ENCODE peak calls at places on chromosomes 7 and 10, in six cellular contexts. One of them, this sample, is unnamed. For H3K27me3, the result is how much of the 10 kb centered on the place peaks cover.

GRCh38 chr7:1210979-1211608 is 21.6 kb upstream of the UNCX start:
- DNase-seq in foreskin keratinocyte: no peak
- DNase-seq in sigmoid colon: no peak
- DNase-seq in fibroblast of lung: no peak
- DNase-seq in PC-3: no peak
- DNase-seq in body of pancreas: no peak
- DNase-seq in this sample: no peak

GRCh38 chr7:94584113-94584512 is 71.8 kb downstream of the SGCE start:
- DNase-seq in foreskin keratinocyte: no peak
- DNase-seq in sigmoid colon: no peak
- DNase-seq in fibroblast of lung: peak
- DNase-seq in PC-3: peak
- DNase-seq in body of pancreas: peak
- DNase-seq in this sample: no peak

GRCh38 chr10:78372806-78373205 is 339.1 kb downstream of the RPS24 start:
- DNase-seq in foreskin keratinocyte: no peak
- DNase-seq in sigmoid colon: no peak
- DNase-seq in fibroblast of lung: no peak
- DNase-seq in PC-3: no peak
- DNase-seq in body of pancreas: no peak
- DNase-seq in this sample: no peak

GRCh38 chr7:155407799-155408198 is 50.1 kb upstream of the EN2 start:
- DNase-seq in foreskin keratinocyte: no peak
- DNase-seq in sigmoid colon: no peak
- DNase-seq in fibroblast of lung: no peak
- DNase-seq in PC-3: no peak
- DNase-seq in body of pancreas: no peak
- DNase-seq in this sample: no peak

GRCh38 chr10:79386637-79387465 is 39.6 kb downstream of the PPIF start:
- DNase-seq in foreskin keratinocyte: no peak
- DNase-seq in sigmoid colon: peak
- DNase-seq in fibroblast of lung: no peak
- DNase-seq in PC-3: no peak
- DNase-seq in body of pancreas: peak
- DNase-seq in this sample: no peak

GRCh38 chr7:988426-988911 is 5.5 kb downstream of the CYP2W1 start:
- DNase-seq in foreskin keratinocyte: no peak
- DNase-seq in sigmoid colon: no peak
- DNase-seq in fibroblast of lung: peak
- DNase-seq in PC-3: no peak
- DNase-seq in body of pancreas: peak
- DNase-seq in this sample: peak

GRCh38 chr10:86768431-86768830 is 12.0 kb downstream of the BMPR1A start:
- DNase-seq in foreskin keratinocyte: no peak
- DNase-seq in sigmoid colon: no peak
- DNase-seq in fibroblast of lung: no peak
- DNase-seq in PC-3: no peak
- DNase-seq in body of pancreas: no peak
- DNase-seq in this sample: no peak

GRCh38 chr10:18606051-18606730 is 45.2 kb downstream of the NSUN6 start:
- DNase-seq in foreskin keratinocyte: no peak
- DNase-seq in sigmoid colon: no peak
- DNase-seq in fibroblast of lung: peak
- DNase-seq in PC-3: no peak
- DNase-seq in body of pancreas: no peak
- DNase-seq in this sample: no peak

GRCh38 chr7:43076189-43076605 is 36.2 kb upstream of the HECW1 start:
- DNase-seq in foreskin keratinocyte: no peak
- DNase-seq in sigmoid colon: no peak
- DNase-seq in fibroblast of lung: peak
- DNase-seq in PC-3: no peak
- DNase-seq in body of pancreas: no peak
- DNase-seq in this sample: no peak

GRCh38 chr7:84100866-84101265 is 93.7 kb downstream of the SEMA3A start:
- DNase-seq in foreskin keratinocyte: peak
- DNase-seq in sigmoid colon: no peak
- DNase-seq in fibroblast of lung: peak
- DNase-seq in PC-3: peak
- DNase-seq in body of pancreas: no peak
- DNase-seq in this sample: no peak

GRCh38 chr7:103985565-103986126 is 3.8 kb downstream of the RELN start:
- DNase-seq in foreskin keratinocyte: no peak
- DNase-seq in sigmoid colon: no peak
- DNase-seq in fibroblast of lung: no peak
- DNase-seq in PC-3: no peak
- DNase-seq in body of pancreas: no peak
- DNase-seq in this sample: no peak

GRCh38 chr7:19552576-19552975 is 156.3 kb downstream of the POLR1F start:
- DNase-seq in foreskin keratinocyte: no peak
- DNase-seq in sigmoid colon: no peak
- DNase-seq in fibroblast of lung: peak
- DNase-seq in PC-3: no peak
- DNase-seq in body of pancreas: no peak
- DNase-seq in this sample: no peak

GRCh38 chr10:59027975-59028640 is 148.3 kb upstream of the PHYHIPL start:
- DNase-seq in foreskin keratinocyte: peak
- DNase-seq in sigmoid colon: no peak
- DNase-seq in fibroblast of lung: peak
- DNase-seq in PC-3: no peak
- DNase-seq in body of pancreas: no peak
- DNase-seq in this sample: no peak

GRCh38 chr7:122143376-122143750 is 686 bp downstream of the AASS start:
- DNase-seq in foreskin keratinocyte: no peak
- DNase-seq in sigmoid colon: peak
- DNase-seq in fibroblast of lung: peak
- DNase-seq in PC-3: no peak
- DNase-seq in body of pancreas: peak
- DNase-seq in this sample: no peak

GRCh38 chr7:93574269-93574645 is 267 bp downstream of the CALCR start:
- DNase-seq in foreskin keratinocyte: no peak
- DNase-seq in sigmoid colon: no peak
- DNase-seq in fibroblast of lung: no peak
- DNase-seq in PC-3: no peak
- DNase-seq in body of pancreas: no peak
- DNase-seq in this sample: no peak

GRCh38 chr7:93575555-93576397 is 1.3 kb upstream of the CALCR start:
- DNase-seq in foreskin keratinocyte: no peak
- DNase-seq in sigmoid colon: no peak
- DNase-seq in fibroblast of lung: no peak
- DNase-seq in PC-3: no peak
- DNase-seq in body of pancreas: no peak
- DNase-seq in this sample: no peak

GRCh38 chr7:93569189-93569588 is 5.3 kb downstream of the CALCR start:
- DNase-seq in foreskin keratinocyte: no peak
- DNase-seq in sigmoid colon: no peak
- DNase-seq in fibroblast of lung: no peak
- DNase-seq in PC-3: no peak
- DNase-seq in body of pancreas: no peak
- DNase-seq in this sample: no peak

GRCh38 chr7:93578762-93579161 is 4.2 kb upstream of the CALCR start:
- DNase-seq in foreskin keratinocyte: no peak
- DNase-seq in sigmoid colon: no peak
- DNase-seq in fibroblast of lung: no peak
- DNase-seq in PC-3: no peak
- DNase-seq in body of pancreas: no peak
- DNase-seq in this sample: no peak

DNA sequence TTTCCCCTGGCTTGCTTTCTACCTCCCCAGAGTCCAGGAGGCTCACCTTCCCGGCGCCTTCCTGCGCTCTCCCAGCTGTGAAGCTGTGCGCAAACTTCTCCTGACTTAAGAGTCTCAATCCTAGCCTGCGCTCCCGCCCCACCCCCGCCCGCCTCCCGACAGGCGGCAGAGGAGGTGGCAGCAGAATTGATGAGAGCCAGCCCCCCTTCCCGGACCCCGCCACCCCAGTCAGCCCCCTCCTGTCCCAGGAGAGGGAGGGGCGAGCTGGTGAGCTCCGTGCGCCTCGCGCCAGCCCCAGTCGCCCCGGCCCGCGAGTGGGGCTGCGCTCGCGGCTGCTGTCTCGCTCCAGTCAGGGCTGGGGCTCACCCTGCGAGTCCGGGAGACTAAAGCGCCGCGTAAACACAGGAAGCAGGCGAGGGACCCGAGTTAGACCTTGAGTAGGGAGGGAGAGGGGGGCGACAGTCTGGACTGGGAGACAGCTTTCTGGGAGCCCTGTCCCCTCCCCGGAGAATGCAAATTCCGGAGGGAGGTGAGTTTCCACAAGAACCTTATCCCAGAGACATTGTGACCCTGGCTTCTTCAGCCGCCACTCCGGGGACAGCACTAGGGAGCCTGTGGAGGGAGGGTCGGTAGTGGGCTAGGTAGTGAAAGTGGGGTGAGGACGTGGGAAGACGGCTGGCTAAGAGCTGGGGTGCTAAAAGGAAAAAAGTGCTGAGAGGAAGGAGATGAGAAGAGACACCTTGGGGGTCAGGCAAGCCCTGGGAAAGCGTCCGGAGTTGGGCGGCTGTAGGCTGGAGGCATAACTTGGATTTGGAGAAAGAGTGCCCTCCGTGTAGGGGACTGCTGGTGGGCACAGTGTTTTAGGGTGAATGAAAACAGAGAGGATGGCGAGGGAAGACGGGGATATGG is at the start of gene CALCR:
- DNase-seq in foreskin keratinocyte: no peak
- DNase-seq in sigmoid colon: no peak
- DNase-seq in fibroblast of lung: peak
- DNase-seq in PC-3: no peak
- DNase-seq in body of pancreas: no peak
- DNase-seq in this sample: no peak
- H3K27me3 ChIP-seq in foreskin keratinocyte: half or more
- H3K27me3 ChIP-seq in sigmoid colon: under half
- H3K27me3 ChIP-seq in fibroblast of lung: under half
- H3K27me3 ChIP-seq in PC-3: half or more
- H3K27me3 ChIP-seq in body of pancreas: under half
- H3K27me3 ChIP-seq in this sample: under half

DNA sequence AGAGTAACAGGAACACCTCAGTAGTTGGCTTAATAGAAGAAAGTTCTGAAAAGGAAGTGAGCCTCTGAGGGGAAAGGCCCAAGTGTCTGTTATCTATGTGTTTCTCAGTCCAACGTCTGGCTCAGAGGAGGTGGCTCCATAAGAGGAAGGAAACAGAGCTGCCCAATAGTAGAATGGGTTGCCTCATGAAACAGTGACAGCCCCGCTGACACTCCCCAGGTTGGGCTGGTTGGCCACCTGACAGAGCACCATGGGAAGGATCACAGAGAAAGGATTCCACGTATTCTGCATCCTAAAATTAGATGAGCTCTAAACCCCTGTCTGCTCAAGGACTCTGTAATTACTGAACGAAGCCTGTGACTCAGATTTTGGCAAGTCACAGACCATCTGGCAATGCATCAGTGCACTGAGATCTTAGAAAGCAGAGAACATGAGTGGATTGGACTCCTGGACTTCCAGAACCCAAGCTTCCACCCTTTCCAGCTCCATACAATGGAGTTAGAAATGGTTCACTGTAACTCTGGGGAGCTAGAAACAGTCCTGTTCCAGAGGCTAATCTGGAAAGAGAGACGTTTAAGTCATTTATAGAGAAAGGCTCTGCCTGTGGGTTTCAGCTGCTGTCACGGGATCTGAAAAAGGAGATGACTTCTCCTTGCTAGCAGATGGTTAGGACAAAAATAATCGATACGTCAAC is 2.9 kb downstream of the PKD2L1 start:
- DNase-seq in foreskin keratinocyte: no peak
- DNase-seq in sigmoid colon: no peak
- DNase-seq in fibroblast of lung: peak
- DNase-seq in PC-3: no peak
- DNase-seq in body of pancreas: no peak
- DNase-seq in this sample: no peak
- TF ChIP-seq CTCF in foreskin keratinocyte: no peak
- TF ChIP-seq CTCF in sigmoid colon: no peak
- TF ChIP-seq CTCF in fibroblast of lung: no peak
- TF ChIP-seq CTCF in PC-3: no peak
- TF ChIP-seq CTCF in body of pancreas: no peak
- TF ChIP-seq CTCF in this sample: no peak

GRCh38 chr10:128569546-128569945 is 443.3 kb upstream of the MKI67 start:
- DNase-seq in foreskin keratinocyte: no peak
- DNase-seq in sigmoid colon: no peak
- DNase-seq in fibroblast of lung: no peak
- DNase-seq in PC-3: no peak
- DNase-seq in body of pancreas: no peak
- DNase-seq in this sample: no peak
- H3K27me3 ChIP-seq in foreskin keratinocyte: under half
- H3K27me3 ChIP-seq in sigmoid colon: under half
- H3K27me3 ChIP-seq in fibroblast of lung: under half
- H3K27me3 ChIP-seq in PC-3: under half
- H3K27me3 ChIP-seq in body of pancreas: under half
- H3K27me3 ChIP-seq in this sample: under half

DNA sequence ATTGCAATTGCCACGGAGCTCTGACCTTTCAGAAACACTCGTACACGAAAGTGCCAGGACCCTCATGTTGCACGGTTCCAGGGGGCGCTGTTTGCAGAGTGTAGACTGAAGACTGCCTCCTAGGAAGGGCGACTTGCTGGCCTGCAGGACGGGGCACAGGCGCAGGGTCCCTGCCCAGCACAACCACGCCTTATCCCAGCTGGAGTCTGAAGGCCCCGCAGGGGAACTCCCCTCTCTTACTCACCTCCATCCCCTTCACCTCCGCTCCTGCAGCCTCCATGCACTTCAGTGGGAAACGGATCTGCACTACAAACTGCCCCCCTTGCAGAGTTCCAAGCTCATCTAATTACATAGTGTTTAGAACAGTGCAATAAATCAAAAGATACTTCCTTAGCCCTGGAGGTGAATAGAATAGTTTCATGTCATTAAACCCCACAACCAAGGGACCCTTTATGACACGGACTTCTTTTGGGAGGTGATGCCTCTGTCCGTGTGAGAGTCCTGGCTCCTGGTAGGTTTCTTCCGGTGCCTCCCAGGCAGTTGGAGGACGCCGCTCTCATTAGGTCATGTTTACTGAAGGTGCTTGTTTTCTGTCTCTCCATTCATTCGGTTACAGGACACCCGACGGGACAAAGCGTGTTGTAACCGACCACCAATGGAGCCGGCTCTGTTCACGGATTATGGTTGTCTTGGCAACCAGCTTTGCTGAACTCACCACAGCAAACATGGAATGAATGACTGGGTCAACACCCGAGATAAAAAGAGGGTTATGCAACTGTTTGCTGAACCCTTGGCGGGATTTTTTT is 262.2 kb downstream of the BAMBI start:
- DNase-seq in foreskin keratinocyte: no peak
- DNase-seq in sigmoid colon: peak
- DNase-seq in fibroblast of lung: peak
- DNase-seq in PC-3: no peak
- DNase-seq in body of pancreas: peak
- DNase-seq in this sample: peak
- TF ChIP-seq CTCF in foreskin keratinocyte: peak
- TF ChIP-seq CTCF in sigmoid colon: no peak
- TF ChIP-seq CTCF in fibroblast of lung: peak
- TF ChIP-seq CTCF in PC-3: peak
- TF ChIP-seq CTCF in body of pancreas: peak
- TF ChIP-seq CTCF in this sample: peak

GRCh38 chr10:97901381-97901780 is 51.7 kb downstream of the GOLGA7B start:
- DNase-seq in foreskin keratinocyte: no peak
- DNase-seq in sigmoid colon: no peak
- DNase-seq in fibroblast of lung: no peak
- DNase-seq in PC-3: no peak
- DNase-seq in body of pancreas: no peak
- DNase-seq in this sample: no peak
- H3K27me3 ChIP-seq in foreskin keratinocyte: under half
- H3K27me3 ChIP-seq in sigmoid colon: under half
- H3K27me3 ChIP-seq in fibroblast of lung: under half
- H3K27me3 ChIP-seq in PC-3: under half
- H3K27me3 ChIP-seq in body of pancreas: under half
- H3K27me3 ChIP-seq in this sample: under half

This sample was measured in BE2C.